ENCODE peak calls at places on chromosomes 12 and 14, in five cellular contexts. U is skeletal muscle cell, R is dermis blood vessel endothelial cell, Z is NCI-H69, O is lower lobe of right lung. B is an unnamed sample.

GRCh38 chr12:68880660-68881325 is 52.2 kb downstream of the CPM start:
- DNase-seq in U (no peak), R (no peak), Z (no peak), O (no peak), B (no peak)

GRCh38 chr14:99322731-99323599 is 51.0 kb upstream of the BCL11B start:
- DNase-seq in U (no peak), R (no peak), Z (no peak), O (no peak), B (no peak)

GRCh38 chr12:56461235-56462159 is 6.9 kb upstream of the SPRYD4 start:
- DNase-seq in U (no peak), R (no peak), Z (no peak), O (no peak), B (no peak)

GRCh38 chr12:105240233-105240632 is 4.3 kb upstream of the APPL2 start:
- DNase-seq in U (no peak), R (no peak), Z (no peak), O (no peak), B (no peak)

GRCh38 chr12:15684896-15685658 is 104.1 kb downstream of the EPS8 start:
- DNase-seq in U (no peak), R (no peak), Z (no peak), O (no peak), B (no peak)

GRCh38 chr14:85911044-85911443 is 381.1 kb downstream of the FLRT2 start:
- DNase-seq in U (no peak), R (no peak), Z (no peak), O (no peak), B (no peak)

GRCh38 chr12:112728909-112729308 is 62.6 kb upstream of the RPH3A start:
- DNase-seq in U (no peak), R (no peak), Z (no peak), O (no peak), B (no peak)

GRCh38 chr12:65854629-65855028 is 30.3 kb downstream of the HMGA2 start:
- DNase-seq in U (no peak), R (no peak), Z (no peak), O (no peak), B (no peak)

GRCh38 chr12:109448707-109449390 is 28.3 kb downstream of the KCTD10 start:
- DNase-seq in U (no peak), R (no peak), Z (no peak), O (no peak), B (no peak)

GRCh38 chr14:103126873-103127304 is 3.6 kb downstream of the TNFAIP2 start:
- DNase-seq in U (no peak), R (no peak), Z (peak), O (peak), B (no peak)

GRCh38 chr12:45309826-45310626 is 94.1 kb downstream of the ANO6 start:
- DNase-seq in U (no peak), R (peak), Z (no peak), O (no peak), B (no peak)

GRCh38 chr14:34356267-34356660 is 105.8 kb downstream of the SPTSSA start:
- DNase-seq in U (no peak), R (no peak), Z (peak), O (no peak), B (no peak)

GRCh38 chr12:78087363-78087675 is 256.6 kb downstream of the NAV3 start:
- DNase-seq in U (no peak), R (no peak), Z (no peak), O (no peak), B (no peak)